ENCODE peak calls at places on chromosomes 11 and 22, in eight cellular contexts. F is PC-9; V is cardiac muscle cell; J is pancreas; I is AG10803; S is AG09319; W is fibroblast of the aortic adventitia; P is CD4-positive, alpha-beta T cell. A is an unnamed sample.

GRCh38 chr11:93271596-93271995 is 58.9 kb upstream of the DEUP1 start:
- DNase-seq in F (no peak), V (no peak), J (no peak), I (no peak), S (no peak), W (no peak), P (no peak), A (no peak)

GRCh38 chr11:73645972-73646631 is at the start of gene PLEKHB1:
- DNase-seq in F (no peak), V (peak), J (no peak), I (no peak), S (no peak), W (no peak), P (no peak), A (no peak)

GRCh38 chr11:120612363-120613263 is 101.1 kb downstream of the GRIK4 start:
- DNase-seq in F (no peak), V (peak), J (no peak), I (no peak), S (no peak), W (no peak), P (no peak), A (no peak)

GRCh38 chr11:19660076-19660475 is 52.6 kb upstream of the NAV2 start:
- DNase-seq in F (peak), V (no peak), J (no peak), I (peak), S (no peak), W (peak), P (no peak), A (no peak)

GRCh38 chr22:44773082-44773481 is 20.7 kb downstream of the ARHGAP8 start:
- DNase-seq in F (no peak), V (no peak), J (no peak), I (no peak), S (no peak), W (no peak), P (no peak), A (no peak)

GRCh38 chr22:27218012-27218483 is 560.7 kb downstream of the MIAT start:
- DNase-seq in F (no peak), V (no peak), J (no peak), I (peak), S (no peak), W (no peak), P (no peak), A (no peak)

GRCh38 chr11:3797329-3798090 is at the start of gene NUP98:
- DNase-seq in F (peak), V (peak), J (peak), I (peak), S (peak), W (peak), P (peak), A (peak)

GRCh38 chr22:46052331-46052771 is 75.4 kb upstream of the WNT7B start:
- DNase-seq in F (no peak), V (no peak), J (peak), I (peak), S (no peak), W (no peak), P (no peak), A (peak)

GRCh38 chr11:93775289-93775688 is 8.8 kb upstream of the MED17 start:
- DNase-seq in F (no peak), V (peak), J (no peak), I (no peak), S (no peak), W (no peak), P (no peak), A (no peak)

DNA sequence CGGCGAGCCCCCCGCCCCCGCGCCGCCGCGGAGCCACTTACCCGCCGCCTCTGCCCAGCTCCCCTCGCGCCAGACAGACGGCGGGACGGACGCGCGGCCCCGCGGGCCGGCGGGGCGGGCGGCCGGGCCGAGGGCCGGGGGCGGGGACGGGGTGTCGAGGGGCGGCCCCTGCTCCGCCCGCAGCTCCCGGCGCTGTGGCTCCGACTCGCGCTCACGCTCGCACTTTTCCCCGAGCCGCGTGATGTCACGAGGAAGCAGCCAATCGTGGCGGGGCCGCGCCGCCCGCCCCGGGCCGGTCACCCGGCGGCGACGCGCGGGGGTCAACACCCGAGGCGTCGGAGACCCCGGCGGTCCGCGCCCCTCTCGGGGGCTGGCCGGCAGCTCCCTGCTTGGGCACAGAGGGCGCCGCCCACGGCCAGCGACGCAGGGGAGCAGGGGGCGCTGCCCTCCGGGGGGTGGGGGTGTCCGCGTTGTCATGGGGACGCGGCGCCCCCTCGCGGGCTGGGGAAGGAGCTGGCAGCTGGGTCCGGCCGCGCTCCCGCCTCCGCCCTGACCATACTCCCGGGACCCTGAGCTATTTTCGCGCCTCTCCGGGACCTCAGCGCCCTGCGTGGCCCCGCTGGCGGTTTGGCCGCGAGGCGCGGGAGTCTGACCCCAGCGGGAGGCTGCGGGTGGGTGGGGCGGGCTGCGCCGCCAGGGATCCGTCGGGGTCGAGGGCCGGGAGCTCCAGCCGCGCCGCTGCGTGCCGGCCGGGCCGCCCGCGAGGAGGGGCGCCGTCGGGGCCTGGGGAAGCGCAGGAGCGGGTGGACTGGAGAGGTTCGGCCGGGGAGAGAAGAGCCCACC is at the start of gene CHRM4:
- DNase-seq in F (peak), V (peak), J (peak), I (no peak), S (no peak), W (no peak), P (no peak), A (no peak)
- TF ChIP-seq CTCF in F (peak), V (peak), J (no peak), I (peak), S (peak), W (peak), P (no peak), A (peak)

DNA sequence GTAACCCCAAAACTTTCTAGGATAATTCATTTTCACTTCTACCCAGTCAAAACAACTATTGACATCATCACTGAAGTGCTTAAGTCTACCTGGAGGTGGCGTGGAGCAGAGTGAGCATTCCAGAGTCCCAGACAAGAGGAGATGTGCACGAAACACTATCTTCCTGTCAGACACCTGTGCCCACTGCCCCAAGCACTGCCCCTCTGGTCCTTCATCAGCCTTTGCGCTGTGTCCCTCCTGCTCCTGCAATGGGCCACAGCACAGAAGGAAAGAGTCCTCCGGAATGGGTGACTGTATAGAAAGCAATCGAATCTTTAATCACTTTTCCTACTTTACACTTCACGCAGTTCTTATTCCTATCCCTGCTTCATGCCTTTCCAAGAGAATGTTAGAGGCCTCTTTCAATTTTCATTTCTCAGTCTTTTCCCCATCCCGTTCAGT is 512 bp upstream of the GRIA4 start:
- DNase-seq in F (no peak), V (peak), J (peak), I (no peak), S (no peak), W (no peak), P (no peak), A (no peak)
- TF ChIP-seq CTCF in F (peak), V (peak), J (no peak), I (peak), S (peak), W (peak), P (no peak), A (peak)

DNA sequence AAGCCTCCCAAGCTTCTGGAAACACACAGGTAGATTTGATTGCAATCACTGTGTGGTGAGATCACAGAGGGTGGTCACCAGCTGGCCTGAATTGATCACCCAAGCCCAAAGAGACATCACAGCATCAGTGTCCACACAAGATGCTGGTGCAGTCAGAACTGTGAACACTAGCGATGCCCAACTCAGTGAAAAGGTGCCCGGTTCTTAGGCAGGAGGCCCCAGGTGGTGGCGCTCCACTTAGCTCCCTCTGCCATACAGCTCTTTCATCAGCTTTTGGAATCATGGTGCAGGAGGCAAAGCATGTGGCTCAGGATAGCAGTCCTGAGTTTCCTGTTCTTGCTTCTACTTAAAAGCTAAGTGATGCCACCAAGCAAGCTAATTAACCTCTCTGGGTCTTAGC is 11.1 kb downstream of the DGCR2 start:
- DNase-seq in F (no peak), V (no peak), J (peak), I (no peak), S (no peak), W (no peak), P (no peak), A (peak)
- TF ChIP-seq CTCF in F (no peak), V (no peak), J (no peak), I (no peak), S (no peak), W (no peak), P (no peak), A (no peak)

DNA sequence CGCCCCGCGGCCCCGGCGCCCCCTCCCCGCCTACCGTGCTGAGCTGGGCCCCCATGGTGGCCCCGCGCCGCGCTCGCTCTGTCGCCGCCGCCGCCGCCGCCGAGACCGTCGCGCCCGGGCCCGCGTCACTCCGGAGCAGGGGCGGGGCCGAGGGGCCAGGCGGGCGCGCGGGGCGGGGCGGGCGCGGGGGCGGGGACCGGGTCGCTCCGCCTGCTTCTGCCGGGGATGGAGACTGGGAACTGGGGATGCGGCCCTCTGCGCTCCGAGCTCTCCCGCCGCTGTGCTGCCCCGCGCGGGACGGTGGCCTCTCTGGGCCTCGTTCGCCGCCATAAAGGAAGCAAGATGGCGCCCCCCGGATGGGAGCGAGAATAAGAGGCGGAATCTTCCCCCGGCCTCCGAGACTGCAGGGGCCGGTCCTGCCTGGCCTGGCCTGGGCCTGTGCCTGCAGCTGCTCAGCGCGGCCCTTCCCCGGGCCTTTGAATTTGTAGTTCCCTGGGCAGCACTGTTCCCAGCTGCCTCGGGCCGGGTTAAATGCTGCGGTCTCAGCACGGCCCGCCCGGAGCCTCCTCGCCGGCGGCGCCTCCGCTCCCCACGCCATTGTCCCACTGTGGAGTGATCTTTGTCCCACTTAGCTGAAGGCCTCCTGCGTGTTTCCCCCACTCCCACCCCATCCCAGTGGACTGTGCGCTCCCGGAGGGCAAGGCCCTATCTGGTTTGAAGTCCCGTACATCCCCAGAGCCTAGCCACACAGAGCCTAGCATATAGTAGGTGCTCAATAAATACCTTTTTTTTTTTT is at the start of gene CYB5R3:
- DNase-seq in F (peak), V (peak), J (peak), I (peak), S (peak), W (peak), P (peak), A (no peak)
- TF ChIP-seq CTCF in F (no peak), V (no peak), J (no peak), I (no peak), S (no peak), W (no peak), P (no peak), A (peak)

DNA sequence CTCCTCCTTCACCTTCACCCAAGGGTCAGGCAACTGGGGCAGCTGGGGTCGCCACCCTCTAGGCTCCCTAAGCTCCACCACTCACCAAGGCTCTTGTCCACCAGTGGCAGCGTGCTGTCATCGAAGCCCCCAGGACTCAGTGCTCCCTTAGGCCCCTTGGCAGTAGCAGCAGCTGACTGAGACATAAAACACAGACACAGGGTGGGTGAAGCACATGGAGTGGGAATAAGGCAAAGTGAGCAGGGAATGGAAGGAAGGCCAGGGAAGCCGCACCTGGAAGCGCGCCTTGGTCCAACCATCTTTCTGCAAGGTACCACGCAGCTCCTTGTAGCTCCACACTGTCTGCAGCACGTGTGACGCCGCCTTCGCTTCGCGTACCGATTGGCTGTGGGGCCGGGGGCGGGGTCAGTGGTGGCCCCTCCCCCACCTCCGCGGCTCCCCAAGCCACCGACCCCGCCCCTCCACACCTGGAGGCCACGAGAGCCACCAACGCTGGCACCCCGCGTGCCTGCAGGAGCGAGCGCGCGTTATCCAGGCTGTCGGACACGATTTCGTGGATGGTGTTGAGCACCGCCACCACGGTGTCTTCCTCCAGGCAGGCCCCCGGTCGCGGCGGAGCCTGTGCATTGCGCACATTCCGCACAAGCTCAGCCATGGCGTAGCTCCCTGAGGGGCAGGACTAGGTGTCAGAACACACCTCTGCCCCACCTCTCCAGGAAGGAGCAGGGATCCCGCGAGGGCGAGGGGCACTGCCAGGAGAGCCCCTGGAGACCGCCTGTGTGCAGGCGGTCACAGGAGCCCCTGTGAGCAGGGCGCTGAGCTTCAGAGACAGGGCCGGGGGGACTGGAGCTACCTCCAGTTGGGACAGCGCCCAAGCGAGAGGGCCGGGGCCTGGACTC is 31.3 kb upstream of the TXNRD2 start:
- DNase-seq in F (no peak), V (no peak), J (no peak), I (no peak), S (no peak), W (no peak), P (no peak), A (no peak)
- TF ChIP-seq CTCF in F (no peak), V (no peak), J (no peak), I (no peak), S (no peak), W (no peak), P (no peak), A (no peak)

GRCh38 chr11:133930767-133931448 is 25.9 kb downstream of the IGSF9B start:
- DNase-seq in F (no peak), V (no peak), J (no peak), I (no peak), S (no peak), W (peak), P (no peak), A (no peak)
- TF ChIP-seq CTCF in F (no peak), V (peak), J (no peak), I (peak), S (peak), W (peak), P (no peak), A (peak)

DNA sequence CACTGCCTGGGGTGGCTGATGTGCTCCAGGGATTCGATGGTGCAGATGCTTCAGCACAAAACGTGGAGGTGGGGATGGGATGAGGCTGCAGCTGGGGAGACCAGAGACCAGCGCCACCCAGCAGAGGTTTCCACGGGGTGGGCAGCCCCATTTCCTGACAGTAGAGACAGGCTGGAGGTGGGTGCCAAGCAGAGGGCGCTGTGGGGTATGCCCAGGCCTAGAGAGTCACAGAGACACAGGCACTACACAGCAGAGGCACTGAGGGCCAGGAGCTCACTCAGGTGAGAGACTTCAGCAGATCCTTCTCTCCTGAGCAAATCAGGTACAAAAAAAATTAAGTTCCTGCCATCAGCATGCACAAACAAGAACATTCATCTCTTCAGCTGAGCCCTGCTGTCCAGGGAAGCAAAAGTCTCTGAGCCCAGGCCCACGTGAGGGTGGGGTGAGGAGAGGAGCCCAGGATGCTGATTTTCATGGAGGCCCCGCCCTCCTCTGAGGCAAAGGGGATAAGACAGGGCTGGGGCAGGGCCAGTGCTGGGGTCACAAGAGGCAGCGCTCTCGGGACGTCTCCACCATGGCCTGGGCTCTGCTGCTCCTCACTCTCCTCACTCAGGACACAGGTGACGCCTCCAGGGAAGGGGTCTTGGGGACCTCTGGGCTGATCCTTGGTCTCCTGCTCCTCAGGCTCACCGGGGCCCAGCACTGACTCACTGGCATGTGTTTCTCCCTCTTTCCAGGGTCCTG is 53.1 kb downstream of the GGTLC2 start:
- DNase-seq in F (no peak), V (no peak), J (peak), I (no peak), S (no peak), W (no peak), P (no peak), A (no peak)
- TF ChIP-seq CTCF in F (no peak), V (no peak), J (no peak), I (no peak), S (no peak), W (no peak), P (no peak), A (no peak)

DNA sequence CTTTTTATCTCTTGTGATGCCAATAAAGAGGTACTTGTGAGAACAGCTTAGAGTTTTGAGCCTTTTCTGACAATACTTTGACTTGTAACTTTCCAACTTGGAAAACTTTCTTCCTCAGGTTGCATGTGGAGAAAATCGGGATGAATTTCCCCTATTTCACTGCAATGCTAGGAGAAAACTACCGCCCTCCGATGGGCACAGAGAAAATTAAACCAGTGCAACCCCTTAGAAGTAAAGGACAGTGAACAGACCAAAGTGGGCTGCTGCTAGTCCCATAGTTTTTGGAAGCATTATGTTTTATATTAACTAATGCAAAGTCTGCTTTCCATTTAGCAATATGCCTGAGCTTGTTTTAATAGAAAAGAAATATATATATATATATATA is 195.5 kb upstream of the RAG2 start:
- DNase-seq in F (no peak), V (no peak), J (no peak), I (no peak), S (no peak), W (peak), P (no peak), A (no peak)
- TF ChIP-seq CTCF in F (no peak), V (peak), J (no peak), I (peak), S (peak), W (peak), P (no peak), A (peak)